ENCODE peak calls at places on chromosomes 3 and 15, in ten cellular contexts. One of them, this sample, is unnamed. For H3K27me3, the result is how much of the 10 kb centered on the place peaks cover.

GRCh38 chr3:43583481-43583880 is 38.3 kb downstream of the ANO10 start:
- DNase-seq in heart left ventricle: no peak
- DNase-seq in Panc1: no peak
- DNase-seq in WERI-Rb-1: peak
- DNase-seq in HCT116: no peak
- DNase-seq in upper lobe of right lung: no peak
- DNase-seq in suprapubic skin: no peak
- DNase-seq in ovary: no peak
- DNase-seq in left ventricle myocardium inferior: no peak
- DNase-seq in RWPE2: no peak
- DNase-seq in this sample: no peak

GRCh38 chr3:194080473-194080872 is 55.5 kb upstream of the HES1 start:
- DNase-seq in heart left ventricle: no peak
- DNase-seq in Panc1: no peak
- DNase-seq in WERI-Rb-1: no peak
- DNase-seq in HCT116: no peak
- DNase-seq in upper lobe of right lung: no peak
- DNase-seq in suprapubic skin: peak
- DNase-seq in ovary: no peak
- DNase-seq in left ventricle myocardium inferior: no peak
- DNase-seq in RWPE2: no peak
- DNase-seq in this sample: no peak

GRCh38 chr3:190076601-190077444 is 43.9 kb downstream of the P3H2 start:
- DNase-seq in heart left ventricle: peak
- DNase-seq in Panc1: peak
- DNase-seq in WERI-Rb-1: no peak
- DNase-seq in HCT116: no peak
- DNase-seq in upper lobe of right lung: no peak
- DNase-seq in suprapubic skin: no peak
- DNase-seq in ovary: peak
- DNase-seq in left ventricle myocardium inferior: no peak
- DNase-seq in RWPE2: peak
- DNase-seq in this sample: no peak

GRCh38 chr15:69893863-69894262 is 203.9 kb downstream of the TLE3 start:
- DNase-seq in heart left ventricle: peak
- DNase-seq in Panc1: no peak
- DNase-seq in WERI-Rb-1: peak
- DNase-seq in HCT116: no peak
- DNase-seq in upper lobe of right lung: no peak
- DNase-seq in suprapubic skin: no peak
- DNase-seq in ovary: no peak
- DNase-seq in left ventricle myocardium inferior: peak
- DNase-seq in RWPE2: no peak
- DNase-seq in this sample: peak

GRCh38 chr15:85763557-85764303 is 31.0 kb downstream of the KLHL25 start:
- DNase-seq in heart left ventricle: no peak
- DNase-seq in Panc1: no peak
- DNase-seq in WERI-Rb-1: no peak
- DNase-seq in HCT116: no peak
- DNase-seq in upper lobe of right lung: no peak
- DNase-seq in suprapubic skin: no peak
- DNase-seq in ovary: no peak
- DNase-seq in left ventricle myocardium inferior: no peak
- DNase-seq in RWPE2: no peak
- DNase-seq in this sample: no peak

GRCh38 chr15:72285927-72286516 is 13.7 kb upstream of the PARP6 start:
- DNase-seq in heart left ventricle: peak
- DNase-seq in Panc1: peak
- DNase-seq in WERI-Rb-1: peak
- DNase-seq in HCT116: peak
- DNase-seq in upper lobe of right lung: peak
- DNase-seq in suprapubic skin: no peak
- DNase-seq in ovary: no peak
- DNase-seq in left ventricle myocardium inferior: peak
- DNase-seq in RWPE2: peak
- DNase-seq in this sample: peak

GRCh38 chr15:85583404-85584390 is 203.3 kb downstream of the AKAP13 start:
- DNase-seq in heart left ventricle: peak
- DNase-seq in Panc1: no peak
- DNase-seq in WERI-Rb-1: peak
- DNase-seq in HCT116: peak
- DNase-seq in upper lobe of right lung: peak
- DNase-seq in suprapubic skin: no peak
- DNase-seq in ovary: peak
- DNase-seq in left ventricle myocardium inferior: peak
- DNase-seq in RWPE2: no peak
- DNase-seq in this sample: peak

GRCh38 chr15:55116636-55117035 is 80.1 kb downstream of the RSL24D1 start:
- DNase-seq in heart left ventricle: no peak
- DNase-seq in Panc1: no peak
- DNase-seq in WERI-Rb-1: no peak
- DNase-seq in HCT116: no peak
- DNase-seq in upper lobe of right lung: no peak
- DNase-seq in suprapubic skin: no peak
- DNase-seq in ovary: no peak
- DNase-seq in left ventricle myocardium inferior: no peak
- DNase-seq in RWPE2: no peak
- DNase-seq in this sample: no peak

GRCh38 chr3:5006755-5007202 is 27.5 kb downstream of the BHLHE40 start:
- DNase-seq in heart left ventricle: no peak
- DNase-seq in Panc1: no peak
- DNase-seq in WERI-Rb-1: peak
- DNase-seq in HCT116: no peak
- DNase-seq in upper lobe of right lung: no peak
- DNase-seq in suprapubic skin: peak
- DNase-seq in ovary: no peak
- DNase-seq in left ventricle myocardium inferior: no peak
- DNase-seq in RWPE2: peak
- DNase-seq in this sample: no peak

GRCh38 chr3:113516115-113516505 is 1.2 kb upstream of the SPICE1 start:
- DNase-seq in heart left ventricle: no peak
- DNase-seq in Panc1: no peak
- DNase-seq in WERI-Rb-1: peak
- DNase-seq in HCT116: no peak
- DNase-seq in upper lobe of right lung: no peak
- DNase-seq in suprapubic skin: no peak
- DNase-seq in ovary: peak
- DNase-seq in left ventricle myocardium inferior: no peak
- DNase-seq in RWPE2: no peak
- DNase-seq in this sample: peak

GRCh38 chr3:160697628-160698382 is 20.8 kb downstream of the ARL14 start:
- DNase-seq in heart left ventricle: no peak
- DNase-seq in Panc1: no peak
- DNase-seq in WERI-Rb-1: no peak
- DNase-seq in HCT116: no peak
- DNase-seq in upper lobe of right lung: no peak
- DNase-seq in suprapubic skin: no peak
- DNase-seq in ovary: no peak
- DNase-seq in left ventricle myocardium inferior: no peak
- DNase-seq in RWPE2: no peak
- DNase-seq in this sample: no peak

GRCh38 chr3:183291511-183292031 is 38.5 kb downstream of the B3GNT5 start:
- DNase-seq in heart left ventricle: no peak
- DNase-seq in Panc1: no peak
- DNase-seq in WERI-Rb-1: no peak
- DNase-seq in HCT116: no peak
- DNase-seq in upper lobe of right lung: no peak
- DNase-seq in suprapubic skin: no peak
- DNase-seq in ovary: no peak
- DNase-seq in left ventricle myocardium inferior: no peak
- DNase-seq in RWPE2: no peak
- DNase-seq in this sample: no peak

GRCh38 chr3:182713743-182714517 is 79.4 kb upstream of the ATP11B start:
- DNase-seq in heart left ventricle: no peak
- DNase-seq in Panc1: peak
- DNase-seq in WERI-Rb-1: no peak
- DNase-seq in HCT116: peak
- DNase-seq in upper lobe of right lung: no peak
- DNase-seq in suprapubic skin: no peak
- DNase-seq in ovary: no peak
- DNase-seq in left ventricle myocardium inferior: no peak
- DNase-seq in RWPE2: no peak
- DNase-seq in this sample: no peak

GRCh38 chr3:106198828-106199194 is 330.0 kb upstream of the CBLB start:
- DNase-seq in heart left ventricle: no peak
- DNase-seq in Panc1: no peak
- DNase-seq in WERI-Rb-1: no peak
- DNase-seq in HCT116: no peak
- DNase-seq in upper lobe of right lung: no peak
- DNase-seq in suprapubic skin: no peak
- DNase-seq in ovary: no peak
- DNase-seq in left ventricle myocardium inferior: no peak
- DNase-seq in RWPE2: no peak
- DNase-seq in this sample: no peak

GRCh38 chr15:95323798-95324197 is 1006.7 kb upstream of the NR2F2 start:
- DNase-seq in heart left ventricle: no peak
- DNase-seq in Panc1: peak
- DNase-seq in WERI-Rb-1: no peak
- DNase-seq in HCT116: no peak
- DNase-seq in upper lobe of right lung: no peak
- DNase-seq in suprapubic skin: no peak
- DNase-seq in ovary: peak
- DNase-seq in left ventricle myocardium inferior: no peak
- DNase-seq in RWPE2: no peak
- DNase-seq in this sample: no peak

GRCh38 chr15:74396445-74397238 is 29.2 kb upstream of the CYP11A1 start:
- DNase-seq in heart left ventricle: no peak
- DNase-seq in Panc1: peak
- DNase-seq in WERI-Rb-1: no peak
- DNase-seq in HCT116: peak
- DNase-seq in upper lobe of right lung: no peak
- DNase-seq in suprapubic skin: no peak
- DNase-seq in ovary: no peak
- DNase-seq in left ventricle myocardium inferior: no peak
- DNase-seq in RWPE2: peak
- DNase-seq in this sample: no peak

GRCh38 chr3:47015151-47015550 is 35.7 kb downstream of the NBEAL2 start:
- DNase-seq in heart left ventricle: no peak
- DNase-seq in Panc1: no peak
- DNase-seq in WERI-Rb-1: no peak
- DNase-seq in HCT116: no peak
- DNase-seq in upper lobe of right lung: no peak
- DNase-seq in suprapubic skin: no peak
- DNase-seq in ovary: no peak
- DNase-seq in left ventricle myocardium inferior: no peak
- DNase-seq in RWPE2: no peak
- DNase-seq in this sample: no peak

GRCh38 chr3:73520931-73521461 is 103.7 kb downstream of the PDZRN3 start:
- DNase-seq in heart left ventricle: no peak
- DNase-seq in Panc1: no peak
- DNase-seq in WERI-Rb-1: peak
- DNase-seq in HCT116: no peak
- DNase-seq in upper lobe of right lung: no peak
- DNase-seq in suprapubic skin: no peak
- DNase-seq in ovary: no peak
- DNase-seq in left ventricle myocardium inferior: peak
- DNase-seq in RWPE2: no peak
- DNase-seq in this sample: peak

GRCh38 chr3:143070977-143071551 is 48.5 kb upstream of the CHST2 start:
- DNase-seq in heart left ventricle: no peak
- DNase-seq in Panc1: no peak
- DNase-seq in WERI-Rb-1: no peak
- DNase-seq in HCT116: no peak
- DNase-seq in upper lobe of right lung: no peak
- DNase-seq in suprapubic skin: no peak
- DNase-seq in ovary: no peak
- DNase-seq in left ventricle myocardium inferior: no peak
- DNase-seq in RWPE2: no peak
- DNase-seq in this sample: no peak
- TF ChIP-seq CTCF in heart left ventricle: no peak
- TF ChIP-seq CTCF in Panc1: no peak
- TF ChIP-seq CTCF in WERI-Rb-1: no peak
- TF ChIP-seq CTCF in HCT116: no peak
- TF ChIP-seq CTCF in upper lobe of right lung: no peak
- TF ChIP-seq CTCF in suprapubic skin: no peak
- TF ChIP-seq CTCF in ovary: no peak
- TF ChIP-seq CTCF in left ventricle myocardium inferior: no peak
- TF ChIP-seq CTCF in RWPE2: peak
- TF ChIP-seq CTCF in this sample: no peak

GRCh38 chr15:52795464-52796227 is 5.5 kb upstream of the ONECUT1 start:
- DNase-seq in heart left ventricle: no peak
- DNase-seq in Panc1: no peak
- DNase-seq in WERI-Rb-1: no peak
- DNase-seq in HCT116: no peak
- DNase-seq in upper lobe of right lung: no peak
- DNase-seq in suprapubic skin: no peak
- DNase-seq in ovary: no peak
- DNase-seq in left ventricle myocardium inferior: no peak
- DNase-seq in RWPE2: no peak
- DNase-seq in this sample: no peak
- H3K27me3 ChIP-seq in heart left ventricle: half or more
- H3K27me3 ChIP-seq in Panc1: under half
- H3K27me3 ChIP-seq in WERI-Rb-1: under half
- H3K27me3 ChIP-seq in HCT116: under half
- H3K27me3 ChIP-seq in upper lobe of right lung: half or more
- H3K27me3 ChIP-seq in suprapubic skin: half or more
- H3K27me3 ChIP-seq in ovary: under half
- H3K27me3 ChIP-seq in left ventricle myocardium inferior: half or more
- H3K27me3 ChIP-seq in RWPE2: half or more
- H3K27me3 ChIP-seq in this sample: half or more

DNA sequence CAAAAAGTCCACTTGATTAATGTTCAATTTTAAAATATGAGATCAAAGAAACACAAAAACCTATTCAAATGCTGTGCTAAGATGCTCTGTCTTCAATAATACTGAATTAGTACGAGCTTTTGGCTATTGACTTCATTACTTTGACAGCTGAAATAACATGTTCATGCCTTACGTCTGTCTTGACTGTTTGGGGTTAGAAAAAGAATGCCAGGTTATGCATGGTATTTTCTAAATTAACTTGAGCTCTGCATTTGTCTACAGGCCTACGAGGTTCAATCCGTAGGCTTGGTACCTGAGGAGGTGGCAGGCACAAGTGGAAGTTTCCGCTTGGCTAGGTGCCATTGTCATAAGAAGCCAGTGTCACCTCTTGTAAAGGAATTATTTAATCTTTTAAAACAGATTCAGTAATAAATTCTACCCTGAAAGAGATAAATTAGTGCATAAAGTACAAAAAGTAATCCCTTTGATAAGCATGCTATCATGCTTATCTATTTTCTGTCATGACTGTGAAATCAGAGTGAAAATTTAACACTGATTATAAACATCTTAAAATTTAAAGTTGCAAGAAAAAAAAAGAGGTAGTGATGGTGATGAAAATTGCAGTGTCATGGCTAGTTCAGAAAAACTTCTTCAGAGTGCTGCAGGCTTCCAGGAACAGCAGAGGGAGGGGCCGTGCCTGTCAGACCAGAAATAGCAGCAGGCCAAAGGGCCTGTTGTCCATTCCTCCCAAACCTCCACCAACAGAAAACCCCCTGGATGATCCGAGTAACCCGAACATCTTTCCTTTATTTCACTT is 115.7 kb downstream of the ARRDC4 start:
- DNase-seq in heart left ventricle: peak
- DNase-seq in Panc1: no peak
- DNase-seq in WERI-Rb-1: no peak
- DNase-seq in HCT116: no peak
- DNase-seq in upper lobe of right lung: no peak
- DNase-seq in suprapubic skin: no peak
- DNase-seq in ovary: peak
- DNase-seq in left ventricle myocardium inferior: peak
- DNase-seq in RWPE2: no peak
- DNase-seq in this sample: peak
- H3K27ac ChIP-seq in heart left ventricle: no peak
- H3K27ac ChIP-seq in Panc1: no peak
- H3K27ac ChIP-seq in WERI-Rb-1: no peak
- H3K27ac ChIP-seq in HCT116: no peak
- H3K27ac ChIP-seq in upper lobe of right lung: peak
- H3K27ac ChIP-seq in suprapubic skin: peak
- H3K27ac ChIP-seq in ovary: no peak
- H3K27ac ChIP-seq in left ventricle myocardium inferior: peak
- H3K27ac ChIP-seq in RWPE2: no peak
- H3K27ac ChIP-seq in this sample: peak

GRCh38 chr3:142930510-142930909 is 33.0 kb downstream of the PAQR9 start:
- DNase-seq in heart left ventricle: no peak
- DNase-seq in Panc1: no peak
- DNase-seq in WERI-Rb-1: no peak
- DNase-seq in HCT116: peak
- DNase-seq in upper lobe of right lung: no peak
- DNase-seq in suprapubic skin: no peak
- DNase-seq in ovary: no peak
- DNase-seq in left ventricle myocardium inferior: no peak
- DNase-seq in RWPE2: no peak
- DNase-seq in this sample: no peak
- TF ChIP-seq CTCF in heart left ventricle: no peak
- TF ChIP-seq CTCF in Panc1: no peak
- TF ChIP-seq CTCF in WERI-Rb-1: no peak
- TF ChIP-seq CTCF in HCT116: peak
- TF ChIP-seq CTCF in upper lobe of right lung: no peak
- TF ChIP-seq CTCF in suprapubic skin: no peak
- TF ChIP-seq CTCF in ovary: no peak
- TF ChIP-seq CTCF in left ventricle myocardium inferior: peak
- TF ChIP-seq CTCF in RWPE2: no peak
- TF ChIP-seq CTCF in this sample: no peak

This sample was measured in heart right ventricle.